ENCODE peak calls at places on chromosomes 7 and 10, in ten cellular contexts. B is neural crest cell, F is vagina, Z is NCI-H774, P is body of pancreas, D is skeletal muscle cell, C is mucosa of gallbladder, E is AG08395, O is GF-D8, V is caudate nucleus. M is an unnamed sample.

GRCh38 chr7:1402791-1403755 is 56.2 kb downstream of the MICALL2 start:
- DNase-seq in B (no peak), F (no peak), Z (no peak), P (no peak), D (no peak), C (no peak), E (no peak), O (no peak), V (no peak), M (no peak)

GRCh38 chr10:70649526-70649925 is 22.8 kb upstream of the ADAMTS14 start:
- DNase-seq in B (no peak), F (no peak), Z (no peak), P (no peak), D (no peak), C (no peak), E (peak), O (no peak), V (no peak), M (peak)

GRCh38 chr10:132671171-132672154 is 114.5 kb downstream of the NKX6-2 start:
- DNase-seq in B (no peak), F (no peak), Z (no peak), P (no peak), D (no peak), C (no peak), E (no peak), O (no peak), V (no peak), M (no peak)

GRCh38 chr7:12683678-12684077 is 3.8 kb upstream of the ARL4A start:
- DNase-seq in B (no peak), F (no peak), Z (no peak), P (no peak), D (no peak), C (no peak), E (peak), O (no peak), V (no peak), M (no peak)

GRCh38 chr10:74078037-74078436 is 72.6 kb downstream of the AP3M1 start:
- DNase-seq in B (no peak), F (no peak), Z (no peak), P (no peak), D (no peak), C (no peak), E (no peak), O (no peak), V (no peak), M (peak)

GRCh38 chr7:3393862-3394261 is 92.8 kb downstream of the SDK1 start:
- DNase-seq in B (no peak), F (no peak), Z (no peak), P (no peak), D (no peak), C (no peak), E (no peak), O (no peak), V (no peak), M (no peak)

GRCh38 chr10:82969405-82969804 is 1094.4 kb downstream of the NRG3 start:
- DNase-seq in B (no peak), F (no peak), Z (no peak), P (no peak), D (peak), C (no peak), E (peak), O (no peak), V (no peak), M (peak)

GRCh38 chr7:129072410-129073063 is 17.6 kb upstream of the TNPO3 start:
- DNase-seq in B (no peak), F (no peak), Z (no peak), P (no peak), D (no peak), C (no peak), E (no peak), O (peak), V (no peak), M (no peak)

GRCh38 chr10:100670828-100671479 is 74.4 kb upstream of the PAX2 start:
- DNase-seq in B (peak), F (no peak), Z (no peak), P (peak), D (no peak), C (no peak), E (peak), O (no peak), V (no peak), M (no peak)

GRCh38 chr10:43739171-43739570 is 90.5 kb upstream of the ZNF32 start:
- DNase-seq in B (no peak), F (no peak), Z (no peak), P (no peak), D (no peak), C (no peak), E (peak), O (no peak), V (no peak), M (no peak)

GRCh38 chr10:108567899-108568752 is 1355.2 kb downstream of the XPNPEP1 start:
- DNase-seq in B (no peak), F (no peak), Z (no peak), P (no peak), D (no peak), C (no peak), E (no peak), O (no peak), V (no peak), M (no peak)

GRCh38 chr7:43868681-43869017 is 668 bp downstream of the MRPS24 start:
- DNase-seq in B (no peak), F (no peak), Z (no peak), P (no peak), D (no peak), C (no peak), E (no peak), O (no peak), V (no peak), M (no peak)

GRCh38 chr10:109784236-109784635 is 139.1 kb downstream of the XPNPEP1 start:
- DNase-seq in B (no peak), F (no peak), Z (no peak), P (no peak), D (no peak), C (no peak), E (peak), O (no peak), V (no peak), M (no peak)

GRCh38 chr10:12656518-12657142 is 307.3 kb downstream of the CAMK1D start:
- DNase-seq in B (no peak), F (no peak), Z (peak), P (peak), D (peak), C (no peak), E (peak), O (peak), V (no peak), M (peak)

GRCh38 chr10:5576780-5577472 is 52.2 kb downstream of the CALML3 start:
- DNase-seq in B (no peak), F (no peak), Z (no peak), P (no peak), D (no peak), C (no peak), E (no peak), O (no peak), V (no peak), M (no peak)

GRCh38 chr7:95322396-95322795 is 1.9 kb downstream of the PON1 start:
- DNase-seq in B (no peak), F (no peak), Z (no peak), P (no peak), D (no peak), C (no peak), E (no peak), O (no peak), V (no peak), M (no peak)

GRCh38 chr10:95394161-95394880 is 103.5 kb upstream of the PDLIM1 start:
- DNase-seq in B (no peak), F (no peak), Z (no peak), P (no peak), D (no peak), C (no peak), E (no peak), O (no peak), V (no peak), M (no peak)

GRCh38 chr7:134744569-134744968 is 34.9 kb upstream of the CALD1 start:
- DNase-seq in B (no peak), F (no peak), Z (no peak), P (no peak), D (no peak), C (no peak), E (no peak), O (no peak), V (no peak), M (no peak)

GRCh38 chr10:26481914-26482550 is 43.9 kb downstream of the APBB1IP start:
- DNase-seq in B (no peak), F (no peak), Z (no peak), P (peak), D (no peak), C (peak), E (no peak), O (peak), V (no peak), M (no peak)

GRCh38 chr10:84563868-84564267 is 235.5 kb downstream of the CCSER2 start:
- DNase-seq in B (no peak), F (no peak), Z (no peak), P (no peak), D (no peak), C (no peak), E (no peak), O (peak), V (no peak), M (no peak)

GRCh38 chr10:1049425-1049958 is 573 bp upstream of the IDI1 start:
- DNase-seq in B (no peak), F (no peak), Z (no peak), P (no peak), D (no peak), C (no peak), E (no peak), O (no peak), V (no peak), M (no peak)

GRCh38 chr7:12028508-12028907 is 182.6 kb upstream of the TMEM106B start:
- DNase-seq in B (no peak), F (no peak), Z (no peak), P (no peak), D (no peak), C (no peak), E (no peak), O (no peak), V (no peak), M (peak)

GRCh38 chr7:133958822-133959221 is 168.3 kb upstream of the LRGUK start:
- DNase-seq in B (no peak), F (no peak), Z (no peak), P (no peak), D (no peak), C (no peak), E (no peak), O (no peak), V (no peak), M (no peak)

GRCh38 chr7:155796381-155797261 is 15.6 kb downstream of the SHH start:
- DNase-seq in B (peak), F (no peak), Z (peak), P (peak), D (no peak), C (peak), E (peak), O (no peak), V (no peak), M (no peak)

GRCh38 chr7:113159746-113160339 is 41.5 kb upstream of the SMIM30 start:
- DNase-seq in B (peak), F (no peak), Z (peak), P (peak), D (no peak), C (peak), E (peak), O (no peak), V (no peak), M (no peak)